ENCODE peak calls at places on chromosomes 11 and 22, in nine cellular contexts. P is tibial artery, O is progenitor cell of endocrine pancreas, S is NCI-H460, L is T1000, E is psoas muscle, D is T-cell, N is mucosa of descending colon, X is endothelial cell. T is an unnamed sample.

GRCh38 chr11:22778642-22779041 is 51.0 kb downstream of the SVIP start:
- DNase-seq in P (no peak), O (no peak), S (no peak), L (no peak), E (no peak), D (no peak), N (no peak), X (no peak), T (no peak)

GRCh38 chr11:58958500-58958899 is 19.2 kb downstream of the GLYATL1 start:
- DNase-seq in P (peak), O (no peak), S (no peak), L (no peak), E (no peak), D (peak), N (no peak), X (peak), T (peak)

GRCh38 chr22:43270314-43270908 is 72.8 kb downstream of the SCUBE1 start:
- DNase-seq in P (no peak), O (no peak), S (no peak), L (no peak), E (no peak), D (no peak), N (no peak), X (peak), T (no peak)

GRCh38 chr11:132994038-132994502 is 538.2 kb downstream of the OPCML start:
- DNase-seq in P (no peak), O (no peak), S (no peak), L (no peak), E (no peak), D (no peak), N (no peak), X (no peak), T (no peak)

GRCh38 chr22:36333632-36334031 is 54.1 kb downstream of the MYH9 start:
- DNase-seq in P (no peak), O (no peak), S (no peak), L (no peak), E (no peak), D (no peak), N (no peak), X (no peak), T (no peak)

GRCh38 chr11:2089536-2090165 is 49.5 kb downstream of the IGF2 start:
- DNase-seq in P (peak), O (no peak), S (peak), L (no peak), E (no peak), D (no peak), N (no peak), X (no peak), T (no peak)

GRCh38 chr11:131845255-131845654 is 474.8 kb downstream of the NTM start:
- DNase-seq in P (no peak), O (no peak), S (no peak), L (no peak), E (no peak), D (no peak), N (no peak), X (no peak), T (no peak)

GRCh38 chr22:22787151-22787550 is 100.5 kb upstream of the IGLL5 start:
- DNase-seq in P (no peak), O (no peak), S (no peak), L (no peak), E (no peak), D (no peak), N (no peak), X (no peak), T (no peak)

GRCh38 chr11:76047766-76048165 is 158.5 kb downstream of the WNT11 start:
- DNase-seq in P (no peak), O (no peak), S (no peak), L (no peak), E (no peak), D (no peak), N (no peak), X (no peak), T (no peak)

GRCh38 chr11:111851636-111852035 is 19.7 kb downstream of the ALG9 start:
- DNase-seq in P (no peak), O (no peak), S (no peak), L (no peak), E (no peak), D (no peak), N (no peak), X (no peak), T (no peak)

GRCh38 chr22:19295733-19296132 is 4.2 kb upstream of the CLTCL1 start:
- DNase-seq in P (no peak), O (no peak), S (no peak), L (no peak), E (no peak), D (no peak), N (no peak), X (no peak), T (no peak)

GRCh38 chr11:64355078-64355940 is 3.7 kb upstream of the RPS6KA4 start:
- DNase-seq in P (peak), O (peak), S (peak), L (peak), E (peak), D (no peak), N (peak), X (peak), T (no peak)

GRCh38 chr11:2092956-2093412 is 46.2 kb downstream of the IGF2 start:
- DNase-seq in P (peak), O (no peak), S (no peak), L (no peak), E (peak), D (peak), N (peak), X (no peak), T (peak)

GRCh38 chr11:58916637-58917036 is 22.7 kb upstream of the GLYATL1 start:
- DNase-seq in P (no peak), O (no peak), S (no peak), L (no peak), E (no peak), D (no peak), N (no peak), X (no peak), T (no peak)

GRCh38 chr11:86955674-86956522 is 703 bp upstream of the FZD4 start:
- DNase-seq in P (peak), O (peak), S (peak), L (peak), E (peak), D (no peak), N (peak), X (peak), T (peak)

GRCh38 chr11:11411401-11411985 is 58.4 kb upstream of the CSNK2A3 start:
- DNase-seq in P (no peak), O (no peak), S (no peak), L (no peak), E (no peak), D (no peak), N (no peak), X (no peak), T (no peak)

GRCh38 chr11:4044971-4045646 is 49.5 kb upstream of the RRM1 start:
- DNase-seq in P (no peak), O (no peak), S (no peak), L (no peak), E (no peak), D (no peak), N (no peak), X (no peak), T (no peak)

GRCh38 chr11:74179234-74180126 is 8.4 kb downstream of the PPME1 start:
- DNase-seq in P (no peak), O (no peak), S (no peak), L (no peak), E (no peak), D (no peak), N (no peak), X (no peak), T (no peak)

GRCh38 chr11:64745219-64745522 is 1.2 kb upstream of the RASGRP2 start:
- DNase-seq in P (peak), O (no peak), S (no peak), L (no peak), E (peak), D (peak), N (peak), X (peak), T (peak)

GRCh38 chr11:11622772-11623531 is 1.1 kb upstream of the GALNT18 start:
- DNase-seq in P (no peak), O (no peak), S (no peak), L (no peak), E (no peak), D (no peak), N (no peak), X (no peak), T (no peak)

GRCh38 chr11:99068832-99069231 is 48.1 kb downstream of the CNTN5 start:
- DNase-seq in P (no peak), O (no peak), S (no peak), L (no peak), E (no peak), D (no peak), N (no peak), X (no peak), T (no peak)

GRCh38 chr11:126468102-126468521 is 112.6 kb downstream of the ST3GAL4 start:
- DNase-seq in P (peak), O (no peak), S (no peak), L (no peak), E (no peak), D (no peak), N (peak), X (no peak), T (no peak)

GRCh38 chr11:130772266-130773227 is 143.7 kb downstream of the SNX19 start:
- DNase-seq in P (peak), O (no peak), S (no peak), L (peak), E (peak), D (no peak), N (no peak), X (no peak), T (no peak)

GRCh38 chr22:40580631-40581030 is 55.9 kb downstream of the MRTFA start:
- DNase-seq in P (no peak), O (no peak), S (no peak), L (no peak), E (no peak), D (no peak), N (no peak), X (no peak), T (no peak)

GRCh38 chr11:12717851-12718291 is 43.6 kb downstream of the TEAD1 start:
- DNase-seq in P (no peak), O (no peak), S (no peak), L (no peak), E (no peak), D (peak), N (no peak), X (no peak), T (peak)

GRCh38 chr11:109439684-109440083 is 17.7 kb downstream of the C11orf87 start:
- DNase-seq in P (no peak), O (no peak), S (no peak), L (no peak), E (no peak), D (no peak), N (no peak), X (no peak), T (no peak)

GRCh38 chr22:46054091-46054877 is 77.3 kb upstream of the WNT7B start:
- DNase-seq in P (peak), O (no peak), S (no peak), L (no peak), E (peak), D (peak), N (peak), X (no peak), T (peak)

GRCh38 chr11:100687630-100688395 is 725 bp downstream of the ARHGAP42 start:
- DNase-seq in P (peak), O (peak), S (peak), L (peak), E (peak), D (no peak), N (peak), X (peak), T (no peak)

GRCh38 chr11:23564370-23564769 is 704.1 kb upstream of the CCDC179 start:
- DNase-seq in P (no peak), O (no peak), S (no peak), L (no peak), E (no peak), D (no peak), N (no peak), X (no peak), T (no peak)

GRCh38 chr11:95289378-95289777 is 58.4 kb upstream of the SESN3 start:
- DNase-seq in P (no peak), O (no peak), S (no peak), L (no peak), E (no peak), D (no peak), N (no peak), X (no peak), T (no peak)

GRCh38 chr22:20083157-20083890 is 3.3 kb downstream of the DGCR8 start:
- DNase-seq in P (no peak), O (no peak), S (no peak), L (no peak), E (no peak), D (no peak), N (peak), X (no peak), T (no peak)

GRCh38 chr11:10386861-10387208 is 68.2 kb upstream of the AMPD3 start:
- DNase-seq in P (no peak), O (no peak), S (no peak), L (no peak), E (no peak), D (no peak), N (no peak), X (no peak), T (no peak)

GRCh38 chr11:67375320-67376021 is 2.1 kb upstream of the CLCF1 start:
- DNase-seq in P (no peak), O (no peak), S (no peak), L (no peak), E (no peak), D (no peak), N (no peak), X (no peak), T (no peak)

GRCh38 chr11:33670250-33671011 is 30.2 kb downstream of the C11orf91 start:
- DNase-seq in P (no peak), O (no peak), S (no peak), L (no peak), E (no peak), D (no peak), N (no peak), X (no peak), T (no peak)

GRCh38 chr11:117570701-117571100 is 226.3 kb downstream of the DSCAML1 start:
- DNase-seq in P (no peak), O (no peak), S (no peak), L (no peak), E (no peak), D (no peak), N (peak), X (no peak), T (no peak)

GRCh38 chr22:19451570-19451969 is 4.1 kb upstream of the C22orf39 start:
- DNase-seq in P (no peak), O (no peak), S (no peak), L (no peak), E (no peak), D (no peak), N (no peak), X (no peak), T (no peak)

GRCh38 chr22:19723165-19723989 is at the start of gene GP1BB:
- DNase-seq in P (no peak), O (no peak), S (no peak), L (no peak), E (no peak), D (no peak), N (no peak), X (peak), T (no peak)

GRCh38 chr11:109697140-109697843 is 275.3 kb downstream of the C11orf87 start:
- DNase-seq in P (no peak), O (no peak), S (peak), L (no peak), E (no peak), D (no peak), N (no peak), X (peak), T (no peak)

GRCh38 chr11:1472180-1473005 is 14.2 kb downstream of the MOB2 start:
- DNase-seq in P (no peak), O (no peak), S (no peak), L (no peak), E (peak), D (no peak), N (peak), X (no peak), T (no peak)